ENCODE peak calls at places on chromosomes 2 and 18, in eight cellular contexts. J is HepG2, X is Panc1, T is upper lobe of left lung, O is K562, M is GM12878, Q is HCT116, I is GM23338. K is an unnamed sample.

GRCh38 chr18:12246849-12247808 is 7.0 kb upstream of the CIDEA start:
- ATAC-seq in J (peak; percentile 77), X (peak; percentile 42), T (peak; percentile 24), O (peak; percentile 97), M (no peak), Q (peak; percentile 85), I (peak; percentile 99), K (no peak)

GRCh38 chr2:3595409-3595808 is 497 bp downstream of the COLEC11 start:
- ATAC-seq in J (no peak), X (peak; percentile 32), T (peak; percentile 21), O (peak; percentile 7), M (no peak), Q (no peak), I (peak; percentile 20), K (no peak)

GRCh38 chr2:198100323-198100722 is 295.9 kb downstream of the PLCL1 start:
- ATAC-seq in J (no peak), X (no peak), T (no peak), O (no peak), M (no peak), Q (no peak), I (no peak), K (no peak)

GRCh38 chr2:26657265-26657664 is 16.1 kb upstream of the CIB4 start:
- ATAC-seq in J (no peak), X (no peak), T (no peak), O (no peak), M (no peak), Q (no peak), I (no peak), K (no peak)

GRCh38 chr2:88038263-88039105 is 17.1 kb downstream of the KRCC1 start:
- ATAC-seq in J (peak; percentile 83), X (peak; percentile 79), T (no peak), O (no peak), M (no peak), Q (peak; percentile 44), I (no peak), K (no peak)

GRCh38 chr18:59024829-59025228 is 114.9 kb upstream of the SEC11C start:
- ATAC-seq in J (no peak), X (no peak), T (no peak), O (no peak), M (no peak), Q (no peak), I (no peak), K (no peak)

GRCh38 chr2:137748533-137748932 is 215.7 kb upstream of the HNMT start:
- ATAC-seq in J (no peak), X (no peak), T (no peak), O (no peak), M (peak; percentile 68), Q (no peak), I (no peak), K (no peak)

GRCh38 chr2:55519908-55520885 is 679 bp downstream of the CFAP36 start:
- ATAC-seq in J (peak; percentile 46), X (peak; percentile 54), T (peak; percentile 42), O (peak; percentile 25), M (peak; percentile 34), Q (peak; percentile 12), I (peak; percentile 28), K (peak; percentile 8)

GRCh38 chr18:32372381-32373061 is 98.2 kb downstream of the GAREM1 start:
- ATAC-seq in J (peak; percentile 97), X (no peak), T (peak; percentile 82), O (no peak), M (no peak), Q (peak; percentile 86), I (no peak), K (peak; percentile 34)
- TF ChIP-seq POLR2AphosphoS5 in J (no peak), X (no peak), T (peak; percentile 71), O (no peak), M (no peak), Q (peak; percentile 58), I (no peak), K (no peak)

DNA sequence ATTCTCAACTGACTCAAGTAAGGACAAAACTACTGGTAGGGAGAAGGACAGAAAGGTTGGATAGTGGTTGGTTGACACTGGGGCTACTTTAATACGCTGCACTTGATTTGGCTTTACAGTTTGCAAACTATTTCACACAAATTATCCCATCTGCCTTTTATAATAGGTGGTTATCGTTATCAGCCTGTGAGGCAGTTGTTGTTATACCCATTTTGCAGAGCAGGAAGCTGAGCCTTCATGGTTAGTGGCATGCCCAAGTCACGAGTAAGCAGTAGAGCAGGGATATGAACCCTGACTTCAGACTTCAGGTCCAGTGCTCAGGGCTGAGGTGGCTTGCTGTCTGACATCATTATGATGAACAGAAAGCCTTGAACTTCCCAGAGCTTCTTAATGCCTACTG is 5.3 kb downstream of the CTIF start:
- ATAC-seq in J (no peak), X (no peak), T (no peak), O (no peak), M (no peak), Q (no peak), I (no peak), K (no peak)
- H3K4me1 ChIP-seq in J (peaks cover 69% of the 10 kb centered on the region), X (peaks cover 41% of the 10 kb centered on the region), T (peaks cover 57% of the 10 kb centered on the region), O (peaks cover 47% of the 10 kb centered on the region), M (no peaks in the 10 kb centered on the region), Q (peaks cover 40% of the 10 kb centered on the region), I (peaks cover 70% of the 10 kb centered on the region), K (peaks cover 15% of the 10 kb centered on the region)

DNA sequence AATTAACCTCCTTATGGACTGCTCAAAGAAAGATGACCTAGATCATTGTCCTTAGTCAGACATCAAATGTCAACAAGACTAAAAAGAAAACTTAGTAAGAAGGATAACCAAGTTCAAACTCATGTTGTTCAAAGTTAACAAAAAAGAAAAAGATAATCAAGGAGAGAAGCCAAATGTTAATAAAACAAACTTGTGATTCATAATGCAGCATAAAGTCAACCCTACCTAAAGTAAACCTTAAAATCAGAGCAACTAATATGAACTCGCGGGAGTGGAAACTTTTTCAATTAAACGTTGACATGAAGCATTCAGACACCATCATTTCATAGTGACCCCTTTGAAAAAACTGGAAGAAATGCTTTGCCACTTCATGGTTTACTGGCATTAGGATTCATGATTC is 52.9 kb downstream of the DNER start:
- ATAC-seq in J (no peak), X (no peak), T (no peak), O (no peak), M (no peak), Q (no peak), I (no peak), K (no peak)
- H3K27ac ChIP-seq in J (no peak overlapping the region), X (no peak overlapping the region), T (no peak overlapping the region), O (no peak overlapping the region), M (no peak overlapping the region), Q (no peak overlapping the region), I (no peak overlapping the region), K (no peak overlapping the region)

GRCh38 chr2:184683923-184684322 is 85.6 kb downstream of the ZNF804A start:
- ATAC-seq in J (no peak), X (no peak), T (no peak), O (peak; percentile 44), M (no peak), Q (no peak), I (no peak), K (no peak)
- TF ChIP-seq POLR2AphosphoS5 in J (no peak), X (no peak), T (no peak), O (no peak), M (no peak), Q (no peak), I (no peak), K (no peak)